ENCODE peak calls at places on chromosome 18, in five cellular contexts. K is glutamatergic neuron, L is HCT116, Z is amygdala, B is mesothelial cell of epicardium. Q is an unnamed sample.

GRCh38 chr18:9950289-9951016 is 36.6 kb downstream of the VAPA start:
- DNase-seq in Z (no peak), L (no peak), B (no peak), K (no peak), Q (no peak)

GRCh38 chr18:70234667-70235459 is 29.4 kb upstream of the RTTN start:
- DNase-seq in B (no peak), Z (no peak), L (no peak), K (no peak), Q (no peak)

GRCh38 chr18:21853020-21853419 is 112.4 kb downstream of the MIB1 start:
- DNase-seq in K (no peak), L (no peak), Z (no peak), B (no peak), Q (no peak)

GRCh38 chr18:36572135-36572856 is 256.5 kb downstream of the TPGS2 start:
- DNase-seq in Z (peak), K (peak), L (peak), B (no peak), Q (peak)

GRCh38 chr18:14979875-14980274 is 231.9 kb downstream of the ANKRD30B start:
- DNase-seq in B (no peak), K (no peak), L (no peak), Z (no peak), Q (no peak)

GRCh38 chr18:26460449-26461091 is 87.8 kb downstream of the KCTD1 start:
- DNase-seq in Z (no peak), K (no peak), L (no peak), B (no peak), Q (no peak)

GRCh38 chr18:22541232-22541631 is 123.5 kb upstream of the CTAGE1 start:
- DNase-seq in Z (no peak), K (no peak), B (no peak), L (no peak), Q (no peak)

GRCh38 chr18:25724121-25724520 is 366.3 kb downstream of the SS18 start:
- DNase-seq in L (no peak), B (no peak), Z (no peak), K (no peak), Q (no peak)

Q was measured in WTC11.